ENCODE peak calls at places on chromosomes 16 and 17, in ten cellular contexts. One of them, this sample, is unnamed.

GRCh38 chr17:29155966-29156338 is 24.2 kb downstream of the MYO18A start:
- DNase-seq in GM23338: peak; percentile 85
- DNase-seq in CD4-positive, alpha-beta T cell: no peak
- DNase-seq in NCI-H345: no peak
- DNase-seq in T1000: no peak
- DNase-seq in MM.1S: no peak
- DNase-seq in amygdala: no peak
- DNase-seq in left ventricle myocardium inferior: no peak
- DNase-seq in anterior cingulate cortex: no peak
- DNase-seq in stimulated activated CD4-positive, alpha-beta T cell treated with anti-CD3 and anti-CD28 coated beads, Interleukin-4, amount 100 ng/mL, for 24 hours: no peak
- DNase-seq in this sample: no peak

GRCh38 chr17:30950669-30951399 is 20.0 kb upstream of the RNF135 start:
- DNase-seq in left ventricle myocardium inferior: peak; percentile 72
- DNase-seq in anterior cingulate cortex: no peak
- DNase-seq in T1000: peak; percentile 7
- DNase-seq in MM.1S: no peak
- DNase-seq in stimulated activated CD4-positive, alpha-beta T cell treated with anti-CD3 and anti-CD28 coated beads, Interleukin-4, amount 100 ng/mL, for 24 hours: no peak
- DNase-seq in CD4-positive, alpha-beta T cell: no peak
- DNase-seq in GM23338: no peak
- DNase-seq in NCI-H345: peak; percentile 90
- DNase-seq in amygdala: no peak
- DNase-seq in this sample: peak; percentile 83

GRCh38 chr17:78381601-78382168 is 3.2 kb downstream of the PGS1 start:
- DNase-seq in anterior cingulate cortex: no peak
- DNase-seq in CD4-positive, alpha-beta T cell: no peak
- DNase-seq in GM23338: peak; percentile 55
- DNase-seq in stimulated activated CD4-positive, alpha-beta T cell treated with anti-CD3 and anti-CD28 coated beads, Interleukin-4, amount 100 ng/mL, for 24 hours: peak; percentile 63
- DNase-seq in NCI-H345: no peak
- DNase-seq in left ventricle myocardium inferior: no peak
- DNase-seq in MM.1S: no peak
- DNase-seq in T1000: no peak
- DNase-seq in amygdala: no peak
- DNase-seq in this sample: no peak

GRCh38 chr16:85767569-85767968 is 16.7 kb upstream of the C16orf74 start:
- DNase-seq in anterior cingulate cortex: no peak
- DNase-seq in CD4-positive, alpha-beta T cell: no peak
- DNase-seq in stimulated activated CD4-positive, alpha-beta T cell treated with anti-CD3 and anti-CD28 coated beads, Interleukin-4, amount 100 ng/mL, for 24 hours: no peak
- DNase-seq in MM.1S: no peak
- DNase-seq in GM23338: no peak
- DNase-seq in T1000: peak; percentile 47
- DNase-seq in left ventricle myocardium inferior: no peak
- DNase-seq in NCI-H345: no peak
- DNase-seq in amygdala: no peak
- DNase-seq in this sample: no peak

GRCh38 chr16:30063893-30064745 is 1.4 kb upstream of the ALDOA start:
- DNase-seq in CD4-positive, alpha-beta T cell: peak; percentile 74
- DNase-seq in GM23338: peak; percentile 74
- DNase-seq in T1000: no peak
- DNase-seq in stimulated activated CD4-positive, alpha-beta T cell treated with anti-CD3 and anti-CD28 coated beads, Interleukin-4, amount 100 ng/mL, for 24 hours: peak; percentile 79
- DNase-seq in NCI-H345: peak; percentile 74
- DNase-seq in MM.1S: peak; percentile 89
- DNase-seq in amygdala: peak; percentile 46
- DNase-seq in anterior cingulate cortex: peak; percentile 68
- DNase-seq in left ventricle myocardium inferior: peak; percentile 84
- DNase-seq in this sample: peak; percentile 86

GRCh38 chr16:10623059-10623458 is 42.7 kb upstream of the EMP2 start:
- DNase-seq in GM23338: no peak
- DNase-seq in CD4-positive, alpha-beta T cell: no peak
- DNase-seq in stimulated activated CD4-positive, alpha-beta T cell treated with anti-CD3 and anti-CD28 coated beads, Interleukin-4, amount 100 ng/mL, for 24 hours: no peak
- DNase-seq in MM.1S: no peak
- DNase-seq in T1000: no peak
- DNase-seq in anterior cingulate cortex: no peak
- DNase-seq in amygdala: no peak
- DNase-seq in left ventricle myocardium inferior: no peak
- DNase-seq in NCI-H345: no peak
- DNase-seq in this sample: no peak

GRCh38 chr16:4372578-4373355 is 1.1 kb downstream of the VASN start:
- DNase-seq in left ventricle myocardium inferior: peak; percentile 30
- DNase-seq in amygdala: no peak
- DNase-seq in MM.1S: no peak
- DNase-seq in T1000: peak; percentile 41
- DNase-seq in anterior cingulate cortex: no peak
- DNase-seq in CD4-positive, alpha-beta T cell: no peak
- DNase-seq in NCI-H345: peak; percentile 97
- DNase-seq in stimulated activated CD4-positive, alpha-beta T cell treated with anti-CD3 and anti-CD28 coated beads, Interleukin-4, amount 100 ng/mL, for 24 hours: no peak
- DNase-seq in GM23338: no peak
- DNase-seq in this sample: no peak

GRCh38 chr16:30354423-30355143 is 525 bp downstream of the CD2BP2 start:
- DNase-seq in anterior cingulate cortex: no peak
- DNase-seq in amygdala: no peak
- DNase-seq in CD4-positive, alpha-beta T cell: no peak
- DNase-seq in stimulated activated CD4-positive, alpha-beta T cell treated with anti-CD3 and anti-CD28 coated beads, Interleukin-4, amount 100 ng/mL, for 24 hours: no peak
- DNase-seq in left ventricle myocardium inferior: no peak
- DNase-seq in T1000: no peak
- DNase-seq in NCI-H345: no peak
- DNase-seq in GM23338: peak; percentile 63
- DNase-seq in MM.1S: no peak
- DNase-seq in this sample: no peak

GRCh38 chr16:72947379-72948237 is 100.3 kb downstream of the ZFHX3 start:
- DNase-seq in anterior cingulate cortex: no peak
- DNase-seq in MM.1S: no peak
- DNase-seq in CD4-positive, alpha-beta T cell: no peak
- DNase-seq in stimulated activated CD4-positive, alpha-beta T cell treated with anti-CD3 and anti-CD28 coated beads, Interleukin-4, amount 100 ng/mL, for 24 hours: no peak
- DNase-seq in NCI-H345: no peak
- DNase-seq in left ventricle myocardium inferior: no peak
- DNase-seq in amygdala: no peak
- DNase-seq in GM23338: no peak
- DNase-seq in T1000: no peak
- DNase-seq in this sample: no peak

GRCh38 chr16:79093554-79093967 is 507.0 kb downstream of the MAF start:
- DNase-seq in MM.1S: no peak
- DNase-seq in anterior cingulate cortex: no peak
- DNase-seq in amygdala: no peak
- DNase-seq in GM23338: no peak
- DNase-seq in left ventricle myocardium inferior: no peak
- DNase-seq in NCI-H345: no peak
- DNase-seq in T1000: no peak
- DNase-seq in CD4-positive, alpha-beta T cell: no peak
- DNase-seq in stimulated activated CD4-positive, alpha-beta T cell treated with anti-CD3 and anti-CD28 coated beads, Interleukin-4, amount 100 ng/mL, for 24 hours: peak; percentile 48
- DNase-seq in this sample: peak; percentile 37

GRCh38 chr16:13492046-13492445 is 427.9 kb upstream of the ERCC4 start:
- DNase-seq in amygdala: no peak
- DNase-seq in NCI-H345: no peak
- DNase-seq in T1000: no peak
- DNase-seq in CD4-positive, alpha-beta T cell: no peak
- DNase-seq in GM23338: no peak
- DNase-seq in left ventricle myocardium inferior: no peak
- DNase-seq in anterior cingulate cortex: no peak
- DNase-seq in stimulated activated CD4-positive, alpha-beta T cell treated with anti-CD3 and anti-CD28 coated beads, Interleukin-4, amount 100 ng/mL, for 24 hours: no peak
- DNase-seq in MM.1S: no peak
- DNase-seq in this sample: no peak

GRCh38 chr16:84925092-84925772 is 86.1 kb downstream of the ZDHHC7 start:
- DNase-seq in left ventricle myocardium inferior: peak; percentile 67
- DNase-seq in amygdala: no peak
- DNase-seq in anterior cingulate cortex: no peak
- DNase-seq in T1000: no peak
- DNase-seq in CD4-positive, alpha-beta T cell: peak; percentile 79
- DNase-seq in GM23338: peak; percentile 80
- DNase-seq in stimulated activated CD4-positive, alpha-beta T cell treated with anti-CD3 and anti-CD28 coated beads, Interleukin-4, amount 100 ng/mL, for 24 hours: peak; percentile 75
- DNase-seq in MM.1S: no peak
- DNase-seq in NCI-H345: peak; percentile 7
- DNase-seq in this sample: peak; percentile 64

GRCh38 chr16:67086829-67087228 is 22.9 kb upstream of the PHAF1 start:
- DNase-seq in NCI-H345: no peak
- DNase-seq in T1000: no peak
- DNase-seq in MM.1S: no peak
- DNase-seq in anterior cingulate cortex: no peak
- DNase-seq in GM23338: no peak
- DNase-seq in stimulated activated CD4-positive, alpha-beta T cell treated with anti-CD3 and anti-CD28 coated beads, Interleukin-4, amount 100 ng/mL, for 24 hours: no peak
- DNase-seq in left ventricle myocardium inferior: no peak
- DNase-seq in amygdala: no peak
- DNase-seq in CD4-positive, alpha-beta T cell: no peak
- DNase-seq in this sample: no peak

GRCh38 chr17:29050176-29050575 is 7.2 kb downstream of the PIPOX start:
- DNase-seq in amygdala: no peak
- DNase-seq in CD4-positive, alpha-beta T cell: no peak
- DNase-seq in NCI-H345: no peak
- DNase-seq in GM23338: no peak
- DNase-seq in stimulated activated CD4-positive, alpha-beta T cell treated with anti-CD3 and anti-CD28 coated beads, Interleukin-4, amount 100 ng/mL, for 24 hours: no peak
- DNase-seq in MM.1S: no peak
- DNase-seq in left ventricle myocardium inferior: no peak
- DNase-seq in T1000: no peak
- DNase-seq in anterior cingulate cortex: no peak
- DNase-seq in this sample: no peak

GRCh38 chr17:15392326-15392739 is 50.9 kb upstream of the TEKT3 start:
- DNase-seq in amygdala: no peak
- DNase-seq in anterior cingulate cortex: no peak
- DNase-seq in CD4-positive, alpha-beta T cell: no peak
- DNase-seq in left ventricle myocardium inferior: peak; percentile 52
- DNase-seq in NCI-H345: no peak
- DNase-seq in T1000: peak; percentile 86
- DNase-seq in stimulated activated CD4-positive, alpha-beta T cell treated with anti-CD3 and anti-CD28 coated beads, Interleukin-4, amount 100 ng/mL, for 24 hours: no peak
- DNase-seq in GM23338: no peak
- DNase-seq in MM.1S: no peak
- DNase-seq in this sample: no peak

GRCh38 chr17:78965369-78965982 is 14.2 kb downstream of the LGALS3BP start:
- DNase-seq in left ventricle myocardium inferior: no peak
- DNase-seq in CD4-positive, alpha-beta T cell: no peak
- DNase-seq in T1000: no peak
- DNase-seq in stimulated activated CD4-positive, alpha-beta T cell treated with anti-CD3 and anti-CD28 coated beads, Interleukin-4, amount 100 ng/mL, for 24 hours: no peak
- DNase-seq in NCI-H345: peak; percentile 72
- DNase-seq in GM23338: no peak
- DNase-seq in MM.1S: peak; percentile 58
- DNase-seq in anterior cingulate cortex: no peak
- DNase-seq in amygdala: no peak
- DNase-seq in this sample: no peak

GRCh38 chr16:10923650-10924214 is 18.5 kb downstream of the DEXI start:
- DNase-seq in NCI-H345: no peak
- DNase-seq in anterior cingulate cortex: peak; percentile 57
- DNase-seq in CD4-positive, alpha-beta T cell: no peak
- DNase-seq in MM.1S: no peak
- DNase-seq in T1000: no peak
- DNase-seq in left ventricle myocardium inferior: peak; percentile 83
- DNase-seq in stimulated activated CD4-positive, alpha-beta T cell treated with anti-CD3 and anti-CD28 coated beads, Interleukin-4, amount 100 ng/mL, for 24 hours: no peak
- DNase-seq in GM23338: no peak
- DNase-seq in amygdala: peak; percentile 31
- DNase-seq in this sample: peak; percentile 88

GRCh38 chr17:59093702-59094231 is 12.9 kb downstream of the TRIM37 start:
- DNase-seq in NCI-H345: no peak
- DNase-seq in MM.1S: no peak
- DNase-seq in left ventricle myocardium inferior: peak; percentile 41
- DNase-seq in stimulated activated CD4-positive, alpha-beta T cell treated with anti-CD3 and anti-CD28 coated beads, Interleukin-4, amount 100 ng/mL, for 24 hours: no peak
- DNase-seq in amygdala: no peak
- DNase-seq in anterior cingulate cortex: no peak
- DNase-seq in CD4-positive, alpha-beta T cell: no peak
- DNase-seq in T1000: peak; percentile 84
- DNase-seq in GM23338: no peak
- DNase-seq in this sample: peak; percentile 43